ENCODE peak calls at places on chromosomes 12 and 14, in ten cellular contexts. N, K, O, V, Z, Q, W, A, D and Y are unnamed samples.

GRCh38 chr12:49705479-49706267 is 1.5 kb downstream of the FMNL3 start:
- DNase-seq in V (peak), K (no peak), D (no peak), A (no peak), N (no peak), O (no peak), Z (no peak), Q (peak), W (no peak), Y (no peak)

GRCh38 chr12:112906712-112907414 is at the start of gene OAS1:
- DNase-seq in K (peak), N (peak), W (peak), V (no peak), O (no peak), A (peak), Z (no peak), D (no peak), Q (peak), Y (no peak)

GRCh38 chr12:40616383-40616900 is 75.8 kb upstream of the CNTN1 start:
- DNase-seq in K (no peak), N (no peak), A (no peak), V (no peak), O (no peak), D (no peak), Z (no peak), Q (no peak), W (no peak), Y (no peak)

GRCh38 chr12:19206493-19207077 is 77.1 kb downstream of the PLEKHA5 start:
- DNase-seq in W (no peak), O (no peak), Z (no peak), N (no peak), V (no peak), D (no peak), Q (no peak), K (no peak), A (no peak), Y (no peak)

GRCh38 chr14:32468955-32469354 is 139.9 kb downstream of the AKAP6 start:
- DNase-seq in W (no peak), V (peak), D (no peak), Z (no peak), Q (peak), A (no peak), O (no peak), N (no peak), K (no peak), Y (peak)

GRCh38 chr12:65442418-65442817 is 163.9 kb downstream of the MSRB3 start:
- DNase-seq in Q (no peak), V (no peak), W (no peak), A (no peak), N (no peak), D (no peak), O (no peak), K (no peak), Z (no peak), Y (no peak)

GRCh38 chr12:114747156-114747555 is 63.2 kb upstream of the TBX3 start:
- DNase-seq in Z (no peak), W (no peak), V (no peak), Q (peak), K (no peak), O (no peak), A (no peak), D (no peak), N (no peak), Y (no peak)

GRCh38 chr12:122793685-122794106 is 19.3 kb downstream of the CCDC62 start:
- DNase-seq in A (no peak), Q (peak), N (peak), O (peak), V (peak), W (no peak), D (no peak), Z (no peak), K (peak), Y (peak)

GRCh38 chr14:20970983-20971704 is 15.9 kb downstream of the RNASE2 start:
- DNase-seq in N (peak), A (no peak), W (peak), O (peak), D (peak), V (peak), Z (peak), Q (peak), K (peak), Y (peak)